ENCODE peak calls at places on chromosomes 6 and 20, in six cellular contexts. U is iris pigment epithelial cell, R is NCI-H446 treated with DMSO at 0.1 percent for 48 hours, G is sigmoid colon, S is astrocyte of the spinal cord, Q is transverse colon. P is an unnamed sample.

GRCh38 chr6:107418118-107418517 is 41.2 kb downstream of the PDSS2 start:
- DNase-seq in U (peak; percentile 40), R (no peak), G (no peak), S (no peak), Q (no peak), P (no peak)

GRCh38 chr20:14232650-14233049 is 104.8 kb downstream of the FLRT3 start:
- DNase-seq in U (no peak), R (no peak), G (no peak), S (no peak), Q (no peak), P (no peak)

GRCh38 chr6:36131517-36132220 is 1.4 kb downstream of the MAPK13 start:
- DNase-seq in U (peak; percentile 78), R (no peak), G (no peak), S (peak; percentile 41), Q (peak; percentile 76), P (no peak)

GRCh38 chr6:44342052-44342451 is 398 bp upstream of the SPATS1 start:
- DNase-seq in U (no peak), R (no peak), G (no peak), S (no peak), Q (no peak), P (no peak)

GRCh38 chr20:32292548-32292947 is 15.1 kb downstream of the KIF3B start:
- DNase-seq in U (no peak), R (no peak), G (no peak), S (no peak), Q (no peak), P (no peak)

GRCh38 chr6:25326958-25327357 is 47.8 kb downstream of the CARMIL1 start:
- DNase-seq in U (no peak), R (peak; percentile 82), G (no peak), S (no peak), Q (no peak), P (no peak)

GRCh38 chr6:21500314-21500713 is 93.2 kb upstream of the SOX4 start:
- DNase-seq in U (no peak), R (no peak), G (no peak), S (no peak), Q (no peak), P (no peak)

GRCh38 chr6:134938896-134939295 is 11.0 kb downstream of the ALDH8A1 start:
- DNase-seq in U (peak; percentile 11), R (no peak), G (no peak), S (no peak), Q (no peak), P (no peak)

GRCh38 chr6:125340175-125340835 is 38.5 kb upstream of the HDDC2 start:
- DNase-seq in U (no peak), R (no peak), G (no peak), S (no peak), Q (no peak), P (no peak)

GRCh38 chr6:115945306-115945705 is 115.4 kb downstream of the FRK start:
- DNase-seq in U (no peak), R (no peak), G (no peak), S (peak; percentile 73), Q (no peak), P (no peak)

GRCh38 chr6:45185403-45186251 is 142.5 kb upstream of the RUNX2 start:
- DNase-seq in U (peak; percentile 24), R (no peak), G (no peak), S (no peak), Q (no peak), P (no peak)

GRCh38 chr6:17494177-17494576 is 100.8 kb downstream of the CAP2 start:
- DNase-seq in U (no peak), R (no peak), G (no peak), S (no peak), Q (no peak), P (no peak)

GRCh38 chr6:44661631-44662030 is 274.1 kb downstream of the CDC5L start:
- DNase-seq in U (no peak), R (no peak), G (no peak), S (no peak), Q (no peak), P (no peak)

GRCh38 chr6:33974471-33974870 is 170.7 kb upstream of the MLN start:
- DNase-seq in U (no peak), R (no peak), G (no peak), S (no peak), Q (no peak), P (no peak)

GRCh38 chr6:112231609-112232060 is 22.7 kb downstream of the LAMA4 start:
- DNase-seq in U (peak; percentile 58), R (no peak), G (no peak), S (no peak), Q (no peak), P (no peak)

GRCh38 chr6:163985710-163986109 is 571.2 kb downstream of the QKI start:
- DNase-seq in U (peak; percentile 7), R (no peak), G (no peak), S (peak; percentile 27), Q (no peak), P (no peak)

GRCh38 chr20:43102394-43102793 is 87.3 kb downstream of the PTPRT start:
- DNase-seq in U (no peak), R (no peak), G (no peak), S (no peak), Q (no peak), P (no peak)

GRCh38 chr6:16519265-16520242 is 241.7 kb downstream of the ATXN1 start:
- DNase-seq in U (no peak), R (no peak), G (no peak), S (no peak), Q (peak; percentile 12), P (no peak)

GRCh38 chr6:25006565-25007001 is 70.8 kb upstream of the RIPOR2 start:
- DNase-seq in U (peak; percentile 57), R (no peak), G (peak; percentile 73), S (peak; percentile 45), Q (peak; percentile 57), P (no peak)

GRCh38 chr20:46011631-46012482 is 3.1 kb downstream of the MMP9 start:
- DNase-seq in U (peak; percentile 53), R (no peak), G (peak; percentile 69), S (no peak), Q (peak; percentile 54), P (no peak)

GRCh38 chr20:5221078-5221430 is 94.2 kb downstream of the CDS2 start:
- DNase-seq in U (no peak), R (no peak), G (no peak), S (no peak), Q (no peak), P (no peak)

GRCh38 chr6:99270030-99270429 is 79.4 kb downstream of the FAXC start:
- DNase-seq in U (no peak), R (no peak), G (no peak), S (no peak), Q (no peak), P (no peak)